ENCODE peak calls at places on chromosomes 6 and 20, in four cellular contexts. One of them, this sample, is unnamed.

GRCh38 chr6:30626484-30627366 is at the start of gene ATAT1:
- DNase-seq in pancreas: peak; percentile 82
- DNase-seq in T follicular helper cell: peak; percentile 87
- DNase-seq in SHP77: peak; percentile 64
- DNase-seq in this sample: no peak

GRCh38 chr6:4157506-4157905 is 22.1 kb upstream of the ECI2 start:
- DNase-seq in T follicular helper cell: no peak
- DNase-seq in SHP77: no peak
- DNase-seq in pancreas: no peak
- DNase-seq in this sample: no peak

GRCh38 chr6:149651056-149651455 is 2.5 kb upstream of the KATNA1 start:
- DNase-seq in pancreas: no peak
- DNase-seq in T follicular helper cell: no peak
- DNase-seq in SHP77: no peak
- DNase-seq in this sample: no peak

GRCh38 chr20:23366384-23366783 is 4.4 kb downstream of the GZF1 start:
- DNase-seq in T follicular helper cell: no peak
- DNase-seq in SHP77: no peak
- DNase-seq in pancreas: no peak
- DNase-seq in this sample: no peak

GRCh38 chr6:11367638-11368199 is 135.3 kb upstream of the NEDD9 start:
- DNase-seq in pancreas: peak; percentile 9
- DNase-seq in SHP77: no peak
- DNase-seq in T follicular helper cell: no peak
- DNase-seq in this sample: no peak

GRCh38 chr6:125314019-125314581 is 12.3 kb upstream of the HDDC2 start:
- DNase-seq in T follicular helper cell: peak; percentile 12
- DNase-seq in pancreas: peak; percentile 38
- DNase-seq in SHP77: peak; percentile 80
- DNase-seq in this sample: peak; percentile 46

GRCh38 chr6:135583256-135583758 is 85.8 kb upstream of the AHI1 start:
- DNase-seq in T follicular helper cell: no peak
- DNase-seq in pancreas: no peak
- DNase-seq in SHP77: no peak
- DNase-seq in this sample: no peak

GRCh38 chr6:163180874-163181541 is 233.5 kb upstream of the QKI start:
- DNase-seq in T follicular helper cell: no peak
- DNase-seq in SHP77: no peak
- DNase-seq in pancreas: peak; percentile 52
- DNase-seq in this sample: peak; percentile 6

GRCh38 chr20:54132612-54133433 is 41.0 kb downstream of the CYP24A1 start:
- DNase-seq in SHP77: no peak
- DNase-seq in T follicular helper cell: no peak
- DNase-seq in pancreas: no peak
- DNase-seq in this sample: peak; percentile 96

GRCh38 chr6:133277228-133277894 is 36.2 kb downstream of the EYA4 start:
- DNase-seq in T follicular helper cell: no peak
- DNase-seq in SHP77: no peak
- DNase-seq in pancreas: no peak
- DNase-seq in this sample: no peak

GRCh38 chr6:9745476-9745875 is 669.4 kb downstream of the TFAP2A start:
- DNase-seq in pancreas: no peak
- DNase-seq in T follicular helper cell: no peak
- DNase-seq in SHP77: no peak
- DNase-seq in this sample: no peak

GRCh38 chr6:4059115-4059777 is 19.7 kb downstream of the FAM217A start:
- DNase-seq in pancreas: no peak
- DNase-seq in T follicular helper cell: no peak
- DNase-seq in SHP77: no peak
- DNase-seq in this sample: peak; percentile 67

GRCh38 chr6:87909849-87910248 is 137.8 kb upstream of the SPACA1 start:
- DNase-seq in T follicular helper cell: no peak
- DNase-seq in SHP77: no peak
- DNase-seq in pancreas: no peak
- DNase-seq in this sample: peak; percentile 17

GRCh38 chr6:12203001-12203400 is 87.2 kb upstream of the EDN1 start:
- DNase-seq in T follicular helper cell: no peak
- DNase-seq in pancreas: no peak
- DNase-seq in SHP77: no peak
- DNase-seq in this sample: no peak

GRCh38 chr6:71012871-71013456 is 56.1 kb upstream of the B3GAT2 start:
- DNase-seq in SHP77: peak; percentile 17
- DNase-seq in T follicular helper cell: no peak
- DNase-seq in pancreas: no peak
- DNase-seq in this sample: peak; percentile 21

GRCh38 chr6:169589699-169590257 is 112.1 kb downstream of the WDR27 start:
- DNase-seq in SHP77: no peak
- DNase-seq in pancreas: no peak
- DNase-seq in T follicular helper cell: no peak
- DNase-seq in this sample: peak; percentile 27

GRCh38 chr6:11025911-11026635 is 18.0 kb downstream of the ELOVL2 start:
- DNase-seq in T follicular helper cell: no peak
- DNase-seq in SHP77: no peak
- DNase-seq in pancreas: no peak
- DNase-seq in this sample: no peak

GRCh38 chr6:87277123-87277522 is 45.3 kb upstream of the SMIM8 start:
- DNase-seq in T follicular helper cell: no peak
- DNase-seq in SHP77: peak; percentile 14
- DNase-seq in pancreas: no peak
- DNase-seq in this sample: no peak

GRCh38 chr6:149983145-149983544 is 19.4 kb downstream of the ULBP1 start:
- DNase-seq in T follicular helper cell: no peak
- DNase-seq in SHP77: no peak
- DNase-seq in pancreas: no peak
- DNase-seq in this sample: no peak